ENCODE peak calls at places on chromosomes 3 and 15, in seven cellular contexts. W is H9, C is psoas muscle, V is GM13977, Z is GM20000, A is activated B cell treated with CpG ODN at 0.5 μM for 24 hours, S is GM12864. H is an unnamed sample.

GRCh38 chr15:73681856-73682596 is 2.2 kb upstream of the CD276 start:
- DNase-seq in W (no peak), C (no peak), V (no peak), Z (peak), A (no peak), S (no peak), H (no peak)

GRCh38 chr15:42921049-42921731 is 612 bp upstream of the TTBK2 start:
- DNase-seq in W (no peak), C (peak), V (no peak), Z (peak), A (peak), S (no peak), H (no peak)

GRCh38 chr3:147797095-147797494 is 387.9 kb downstream of the ZIC1 start:
- DNase-seq in W (no peak), C (no peak), V (no peak), Z (no peak), A (no peak), S (no peak), H (no peak)

GRCh38 chr15:41332788-41333527 is at the start of gene NUSAP1:
- DNase-seq in W (no peak), C (no peak), V (peak), Z (peak), A (no peak), S (no peak), H (peak)

GRCh38 chr3:185744997-185745843 is 79.6 kb downstream of the IGF2BP2 start:
- DNase-seq in W (no peak), C (no peak), V (peak), Z (peak), A (no peak), S (peak), H (peak)

GRCh38 chr3:126851934-126852333 is 131.0 kb upstream of the PLXNA1 start:
- DNase-seq in W (no peak), C (no peak), V (no peak), Z (no peak), A (no peak), S (no peak), H (no peak)

GRCh38 chr3:52615178-52615577 is 70.5 kb downstream of the PBRM1 start:
- DNase-seq in W (no peak), C (no peak), V (no peak), Z (no peak), A (no peak), S (no peak), H (no peak)

GRCh38 chr3:150495149-150495548 is 51.1 kb downstream of the SERP1 start:
- DNase-seq in W (no peak), C (no peak), V (no peak), Z (no peak), A (no peak), S (no peak), H (no peak)

GRCh38 chr3:40828741-40829415 is 304.1 kb downstream of the ZNF621 start:
- DNase-seq in W (no peak), C (no peak), V (no peak), Z (no peak), A (no peak), S (no peak), H (no peak)

GRCh38 chr15:98143116-98143515 is 182.6 kb downstream of the ARRDC4 start:
- DNase-seq in W (no peak), C (no peak), V (no peak), Z (no peak), A (no peak), S (no peak), H (no peak)

GRCh38 chr3:177878192-177878591 is 658.0 kb upstream of the KCNMB2 start:
- DNase-seq in W (no peak), C (no peak), V (no peak), Z (no peak), A (no peak), S (no peak), H (no peak)

GRCh38 chr3:167729591-167729990 is 5.1 kb downstream of the PDCD10 start:
- DNase-seq in W (no peak), C (no peak), V (no peak), Z (no peak), A (no peak), S (no peak), H (no peak)

GRCh38 chr3:78659386-78659987 is 1108.3 kb downstream of the ROBO1 start:
- DNase-seq in W (no peak), C (no peak), V (no peak), Z (peak), A (no peak), S (peak), H (peak)

GRCh38 chr3:70531063-70531657 is 218.7 kb upstream of the MDFIC2 start:
- DNase-seq in W (no peak), C (no peak), V (peak), Z (peak), A (no peak), S (no peak), H (no peak)

GRCh38 chr3:148075829-148076716 is 621.6 kb upstream of the AGTR1 start:
- DNase-seq in W (peak), C (no peak), V (no peak), Z (no peak), A (no peak), S (no peak), H (no peak)

GRCh38 chr3:52055537-52056351 is 627 bp downstream of the DUSP7 start:
- DNase-seq in W (peak), C (peak), V (peak), Z (peak), A (peak), S (no peak), H (peak)

GRCh38 chr3:190566043-190566933 is 52.4 kb downstream of the IL1RAP start:
- DNase-seq in W (no peak), C (peak), V (no peak), Z (no peak), A (no peak), S (no peak), H (no peak)

DNA sequence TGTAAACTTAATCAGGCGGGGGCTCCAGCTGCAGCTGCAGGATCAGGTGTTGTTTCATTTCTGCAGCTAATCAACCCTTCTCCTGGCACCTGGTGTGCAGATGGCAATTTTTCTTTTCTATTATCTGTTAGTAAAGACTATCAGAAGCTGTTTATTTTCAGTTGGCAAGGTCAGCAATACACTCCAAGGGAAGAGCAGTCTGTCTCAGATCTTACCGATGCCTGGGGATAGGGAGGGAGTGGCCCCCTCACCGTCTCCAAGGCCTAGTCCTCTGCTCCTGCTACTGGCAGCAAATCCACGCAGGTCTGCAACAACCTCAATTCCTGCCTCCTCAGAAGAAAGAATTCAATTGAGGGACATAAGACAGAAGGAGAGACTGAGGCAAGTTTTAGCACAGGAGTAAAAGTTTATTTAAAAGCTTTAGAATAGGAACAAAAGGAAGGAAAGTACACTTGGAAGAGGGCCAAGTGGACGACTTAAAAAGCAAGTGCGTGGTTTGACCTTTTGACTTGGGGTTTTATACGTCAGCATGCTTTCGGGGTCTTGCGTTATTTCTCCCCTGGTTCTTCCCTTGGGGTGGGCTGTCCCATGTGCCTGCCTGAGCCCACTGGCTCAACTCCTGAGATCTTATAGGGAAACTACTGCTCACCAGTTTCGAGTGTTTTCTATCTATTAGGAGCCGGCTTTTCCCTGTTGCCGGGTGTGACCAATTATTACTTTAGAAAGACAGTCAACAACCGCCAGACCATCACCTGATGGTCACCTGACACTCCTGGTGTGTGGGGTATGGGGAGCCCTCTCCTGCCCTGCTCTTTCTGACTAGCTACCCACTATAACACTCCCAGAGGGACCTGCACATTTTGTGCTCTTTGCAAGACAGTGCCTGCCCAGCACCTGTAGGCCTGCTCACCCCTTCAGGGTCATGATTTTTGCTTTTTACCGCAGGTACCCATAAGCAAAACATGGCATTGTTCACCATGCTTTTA is 9.4 kb downstream of the CCRL2 start:
- DNase-seq in W (no peak), C (no peak), V (no peak), Z (no peak), A (no peak), S (no peak), H (no peak)
- TF ChIP-seq CTCF in W (no peak), C (no peak), V (no peak), Z (no peak), A (no peak), S (no peak), H (no peak)

GRCh38 chr3:141465221-141465620 is 21.6 kb upstream of the RASA2 start:
- DNase-seq in W (no peak), C (no peak), V (no peak), Z (no peak), A (no peak), S (no peak), H (no peak)
- TF ChIP-seq CTCF in W (no peak), C (no peak), V (no peak), Z (no peak), A (no peak), S (no peak), H (no peak)

GRCh38 chr15:51622269-51623180 is at the start of gene DMXL2:
- DNase-seq in W (peak), C (peak), V (peak), Z (peak), A (peak), S (no peak), H (peak)

GRCh38 chr15:51621155-51621554 is 1.4 kb downstream of the DMXL2 start:
- DNase-seq in W (no peak), C (no peak), V (no peak), Z (no peak), A (no peak), S (no peak), H (no peak)

GRCh38 chr15:51623386-51623938 is 891 bp upstream of the DMXL2 start:
- DNase-seq in W (no peak), C (no peak), V (peak), Z (peak), A (no peak), S (no peak), H (no peak)

GRCh38 chr15:51620647-51621046 is 1.9 kb downstream of the DMXL2 start:
- DNase-seq in W (no peak), C (no peak), V (peak), Z (peak), A (no peak), S (no peak), H (no peak)

GRCh38 chr15:51621917-51622268 is 678 bp downstream of the DMXL2 start:
- DNase-seq in W (peak), C (peak), V (peak), Z (peak), A (peak), S (no peak), H (peak)
- TF ChIP-seq CTCF in W (peak), C (no peak), V (no peak), Z (no peak), A (no peak), S (no peak), H (no peak)

GRCh38 chr3:172333692-172334457 is 114.4 kb downstream of the GHSR start:
- DNase-seq in W (no peak), C (no peak), V (no peak), Z (no peak), A (no peak), S (no peak), H (no peak)
- TF ChIP-seq CTCF in W (peak), C (peak), V (no peak), Z (no peak), A (no peak), S (no peak), H (no peak)

DNA sequence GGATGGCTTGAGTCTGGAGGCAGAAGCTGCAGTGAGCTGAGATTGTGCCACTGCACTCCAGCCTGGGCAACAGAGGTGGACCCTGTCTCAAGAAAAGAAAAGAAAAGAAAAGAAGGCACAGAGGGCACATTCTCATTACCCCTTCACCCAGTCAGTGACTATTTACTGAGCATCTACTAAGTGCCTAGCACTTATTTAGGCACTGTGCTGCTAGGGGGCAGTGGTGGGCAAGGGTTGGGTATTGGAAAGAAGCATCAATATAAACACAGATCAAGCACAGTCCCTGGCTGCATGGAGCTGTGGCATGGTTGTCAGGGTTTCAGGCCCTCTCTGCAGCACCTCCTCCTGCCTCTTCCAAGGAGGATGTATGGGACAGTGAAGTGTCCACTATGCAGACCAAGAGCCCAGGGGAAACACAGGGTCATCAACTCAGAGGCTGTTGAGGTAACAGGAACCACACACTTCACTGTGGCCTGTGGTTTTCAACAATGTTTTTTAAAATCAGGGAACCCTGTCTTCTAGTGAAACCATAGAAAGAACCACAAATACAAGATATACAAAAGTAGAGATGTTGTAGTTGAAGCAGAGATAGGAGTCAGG is 138.5 kb downstream of the RAB11A start:
- DNase-seq in W (no peak), C (no peak), V (no peak), Z (no peak), A (no peak), S (no peak), H (no peak)
- TF ChIP-seq CTCF in W (peak), C (no peak), V (peak), Z (peak), A (no peak), S (peak), H (no peak)

DNA sequence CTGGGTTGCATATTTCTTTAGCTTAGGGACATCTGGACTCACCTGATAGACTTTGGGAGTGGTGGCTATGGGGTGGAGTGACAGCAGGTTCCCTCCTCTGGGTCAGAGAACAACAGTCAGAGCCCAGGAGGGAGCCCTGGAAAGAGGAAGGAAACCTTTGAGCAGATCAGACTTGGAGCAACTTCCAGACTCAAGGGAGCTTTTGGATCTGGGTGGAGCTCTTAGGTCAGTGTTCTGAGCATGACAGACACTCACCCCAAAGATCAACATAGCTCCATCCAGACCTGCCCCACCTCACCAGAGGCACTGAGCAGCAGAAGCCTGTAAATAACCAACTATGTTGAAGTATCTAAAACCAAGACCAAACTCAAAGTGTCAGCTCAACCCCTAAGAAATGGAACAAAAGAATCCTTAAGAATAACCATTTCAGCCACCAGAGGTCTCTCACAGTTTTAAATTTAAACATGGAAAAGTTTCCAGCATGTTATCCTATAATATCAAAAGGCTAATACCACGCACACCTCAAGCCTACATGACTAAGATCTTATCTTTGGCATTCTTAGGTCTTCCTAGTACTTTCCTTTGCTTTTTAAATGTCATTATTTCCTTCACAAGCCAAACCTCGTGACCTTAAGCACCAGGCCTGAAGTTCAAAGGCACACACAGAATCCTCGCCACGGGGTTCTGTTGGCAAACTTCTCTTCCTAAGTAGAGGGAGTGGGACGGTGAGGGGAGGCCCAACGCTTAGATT is 56.4 kb downstream of the UMPS start:
- DNase-seq in W (no peak), C (no peak), V (no peak), Z (no peak), A (no peak), S (no peak), H (no peak)
- TF ChIP-seq CTCF in W (peak), C (peak), V (no peak), Z (no peak), A (no peak), S (peak), H (no peak)

GRCh38 chr3:117303446-117303845 is 593.9 kb downstream of the TUSC7 start:
- DNase-seq in W (no peak), C (no peak), V (no peak), Z (no peak), A (no peak), S (no peak), H (no peak)
- TF ChIP-seq CTCF in W (no peak), C (no peak), V (no peak), Z (no peak), A (no peak), S (no peak), H (no peak)

DNA sequence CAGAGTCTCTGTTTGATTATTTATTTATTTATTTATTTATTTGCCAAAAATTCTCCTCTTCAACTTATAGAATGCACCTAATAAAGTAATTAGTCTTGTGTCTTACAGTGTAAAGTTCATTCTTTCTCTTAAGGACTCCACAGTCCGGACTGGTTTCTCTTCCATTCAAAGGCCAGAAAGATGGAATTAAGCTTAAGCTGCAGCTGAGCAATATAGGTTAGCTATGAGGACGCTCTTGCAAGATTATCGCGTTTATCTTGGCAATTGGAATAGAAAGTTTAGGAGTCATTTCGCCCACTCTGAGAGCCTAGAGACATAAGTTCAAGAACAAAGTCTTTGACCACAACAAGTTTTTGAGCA is 15.0 kb downstream of the TAGLN3 start:
- DNase-seq in W (no peak), C (no peak), V (no peak), Z (no peak), A (no peak), S (no peak), H (no peak)
- TF ChIP-seq CTCF in W (no peak), C (no peak), V (no peak), Z (no peak), A (no peak), S (no peak), H (no peak)

DNA sequence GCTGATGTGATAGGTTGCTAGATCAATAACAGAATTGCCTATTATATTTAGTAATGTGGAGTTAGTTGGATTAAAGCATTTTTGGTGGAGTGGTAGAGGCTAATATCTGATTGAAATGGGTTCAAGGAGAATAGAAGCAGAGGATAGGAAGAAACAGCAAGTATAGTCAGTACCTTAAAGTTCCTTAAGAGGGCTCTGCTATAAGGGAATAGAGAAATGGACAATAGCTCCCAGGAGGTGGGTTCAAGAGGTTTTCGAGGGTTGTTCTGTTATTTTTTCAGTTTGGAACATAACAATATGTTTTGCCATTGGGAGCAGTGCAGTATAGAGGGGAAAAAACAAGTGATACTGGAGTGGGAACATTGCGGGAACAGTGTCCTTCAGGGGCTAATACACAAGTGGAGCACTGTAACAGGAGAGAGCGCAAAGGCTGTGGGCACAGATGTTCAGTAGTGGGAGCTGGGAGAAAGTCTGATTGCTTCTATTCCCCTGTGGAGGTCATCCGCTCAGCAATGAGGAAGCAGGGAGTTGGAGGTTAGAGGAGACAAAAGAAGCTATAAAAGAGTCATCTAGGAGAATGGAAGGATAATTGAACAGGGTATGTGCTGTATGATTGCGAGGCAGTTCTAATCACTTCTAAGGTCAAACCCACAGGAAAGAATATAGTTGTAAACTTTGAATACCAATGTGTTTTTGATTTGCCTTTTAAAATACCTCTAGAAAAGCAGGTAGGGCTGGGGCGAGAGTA is 3.3 kb downstream of the MRPS11 start:
- DNase-seq in W (no peak), C (no peak), V (no peak), Z (no peak), A (no peak), S (no peak), H (no peak)
- TF ChIP-seq CTCF in W (no peak), C (no peak), V (no peak), Z (no peak), A (no peak), S (peak), H (no peak)